ENCODE peak calls at places on chromosomes 3 and 15, in six cellular contexts. Y, J, T, Q, V and C are unnamed samples.

GRCh38 chr15:29457729-29458128 is 188.1 kb upstream of the NSMCE3 start:
- DNase-seq in J (no peak), Y (peak), V (no peak), T (no peak), Q (no peak), C (no peak)

GRCh38 chr15:53611145-53611920 is 148.1 kb downstream of the WDR72 start:
- DNase-seq in J (no peak), Y (no peak), Q (no peak), V (no peak), T (no peak), C (no peak)

GRCh38 chr15:31360843-31361763 is 34.5 kb downstream of the KLF13 start:
- DNase-seq in V (no peak), T (no peak), J (peak), Y (no peak), Q (peak), C (peak)

GRCh38 chr3:15982667-15983145 is 184.9 kb upstream of the ANKRD28 start:
- DNase-seq in T (peak), J (no peak), Q (no peak), V (no peak), Y (peak), C (no peak)

GRCh38 chr3:77825045-77825827 is 785.3 kb downstream of the ROBO2 start:
- DNase-seq in Q (no peak), V (no peak), T (peak), Y (no peak), J (peak), C (no peak)

GRCh38 chr3:142319094-142319493 is 93.7 kb upstream of the GK5 start:
- DNase-seq in Q (no peak), Y (peak), V (no peak), J (no peak), T (no peak), C (no peak)

GRCh38 chr3:93994056-93994455 is 14.1 kb downstream of the ARL13B start:
- DNase-seq in Q (no peak), J (no peak), V (no peak), Y (no peak), T (peak), C (no peak)

GRCh38 chr15:32861741-32862140 is 143.9 kb downstream of the GREM1 start:
- DNase-seq in V (no peak), Y (peak), J (peak), Q (peak), T (peak), C (no peak)

DNA sequence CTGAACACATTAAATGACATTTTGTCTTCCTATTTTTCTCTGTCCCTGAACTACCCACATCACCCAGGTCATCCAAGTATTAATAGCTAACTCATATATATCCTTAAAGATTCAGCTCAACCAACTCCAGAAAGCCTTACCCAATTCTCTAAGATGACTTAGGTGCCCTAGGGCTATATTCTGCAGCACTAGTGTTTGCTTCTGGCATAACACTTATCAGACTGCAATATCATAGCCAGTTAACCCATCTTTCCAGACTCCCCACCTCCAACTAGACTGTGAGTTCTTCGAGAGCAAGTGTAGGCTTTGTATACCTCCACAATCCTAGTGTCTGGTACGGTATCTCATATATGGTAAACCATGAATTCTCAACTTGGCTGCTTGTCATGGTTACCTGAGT is 50.7 kb downstream of the SST start:
- DNase-seq in V (no peak), T (no peak), J (no peak), Y (no peak), Q (no peak), C (no peak)
- TF ChIP-seq CTCF in V (no peak), T (no peak), J (no peak), Y (no peak), Q (no peak), C (no peak)

GRCh38 chr3:141305436-141305835 is 62.9 kb upstream of the ZBTB38 start:
- DNase-seq in V (no peak), Q (no peak), Y (peak), T (peak), J (no peak), C (no peak)

GRCh38 chr3:141306922-141307321 is 61.4 kb upstream of the ZBTB38 start:
- DNase-seq in T (no peak), Q (no peak), V (no peak), Y (no peak), J (no peak), C (no peak)

GRCh38 chr3:141306276-141306675 is 62.0 kb upstream of the ZBTB38 start:
- DNase-seq in T (no peak), Y (no peak), J (no peak), V (no peak), Q (no peak), C (no peak)

GRCh38 chr3:141303481-141304223 is 64.7 kb upstream of the ZBTB38 start:
- DNase-seq in J (peak), Y (peak), V (peak), Q (peak), T (peak), C (no peak)

GRCh38 chr3:141302364-141303141 is 65.8 kb upstream of the ZBTB38 start:
- DNase-seq in Q (no peak), J (no peak), T (peak), Y (peak), V (no peak), C (no peak)
- TF ChIP-seq CTCF in Q (no peak), J (no peak), T (peak), Y (peak), V (no peak), C (no peak)

GRCh38 chr3:13161771-13162535 is 88.7 kb upstream of the IQSEC1 start:
- DNase-seq in T (no peak), V (no peak), Y (no peak), J (no peak), Q (no peak), C (no peak)

GRCh38 chr3:13159890-13160289 is 86.7 kb upstream of the IQSEC1 start:
- DNase-seq in J (no peak), Y (no peak), Q (no peak), V (no peak), T (peak), C (no peak)

GRCh38 chr3:13160619-13161018 is 87.4 kb upstream of the IQSEC1 start:
- DNase-seq in Q (no peak), T (no peak), V (no peak), Y (no peak), J (no peak), C (no peak)

GRCh38 chr3:13162550-13163320 is 89.5 kb upstream of the IQSEC1 start:
- DNase-seq in J (no peak), Y (no peak), Q (no peak), V (no peak), T (no peak), C (no peak)

GRCh38 chr3:13161021-13161759 is 88.0 kb upstream of the IQSEC1 start:
- DNase-seq in Y (no peak), V (no peak), Q (no peak), J (no peak), T (no peak), C (no peak)
- TF ChIP-seq CTCF in Y (no peak), V (no peak), Q (no peak), J (no peak), T (no peak), C (no peak)

DNA sequence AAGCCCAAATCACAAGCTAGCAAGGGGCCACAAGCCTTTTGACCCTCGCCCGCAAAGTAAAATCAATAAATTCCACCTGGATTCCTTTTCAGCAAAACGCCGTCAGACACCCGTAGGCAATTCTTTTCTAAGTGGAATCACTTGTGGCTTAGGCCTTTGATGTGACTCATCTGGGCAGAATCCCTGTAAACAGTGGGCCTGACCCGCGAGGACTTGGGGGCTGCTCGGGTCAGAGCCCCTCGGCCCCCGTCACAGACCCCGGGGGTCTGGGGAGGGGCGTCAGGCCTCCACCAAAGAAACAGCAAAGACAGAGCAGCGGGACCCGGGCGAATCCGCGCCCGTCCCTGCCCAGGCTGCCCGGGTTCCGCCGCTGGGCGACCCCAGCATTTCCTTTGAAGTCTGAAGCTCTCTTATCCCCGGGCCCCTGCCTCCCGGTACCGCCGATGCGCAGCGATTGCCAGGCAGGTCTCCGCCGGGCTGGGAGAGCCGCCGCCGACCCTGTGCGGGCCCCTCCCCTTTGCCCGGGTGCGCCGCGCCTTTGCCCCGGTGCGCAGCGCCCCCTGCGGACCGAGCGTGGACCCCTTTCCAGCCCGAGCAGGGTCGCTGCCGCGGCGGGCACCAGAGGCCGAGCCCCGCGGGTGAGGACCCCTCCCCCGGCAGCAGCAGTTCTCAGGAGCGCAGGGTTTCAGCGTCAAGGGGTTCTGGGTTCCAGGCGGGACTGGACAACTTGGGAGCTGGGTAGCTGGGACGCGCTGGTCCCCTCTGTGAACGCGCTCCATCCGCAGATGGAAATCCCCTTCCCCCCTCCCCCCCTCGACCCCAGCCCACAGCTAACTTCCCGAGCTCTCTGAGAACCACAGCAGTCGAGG is 178.3 kb downstream of the UACA start:
- DNase-seq in T (peak), Y (no peak), V (peak), J (peak), Q (no peak), C (peak)
- TF ChIP-seq CTCF in T (peak), Y (no peak), V (peak), J (peak), Q (no peak), C (no peak)

DNA sequence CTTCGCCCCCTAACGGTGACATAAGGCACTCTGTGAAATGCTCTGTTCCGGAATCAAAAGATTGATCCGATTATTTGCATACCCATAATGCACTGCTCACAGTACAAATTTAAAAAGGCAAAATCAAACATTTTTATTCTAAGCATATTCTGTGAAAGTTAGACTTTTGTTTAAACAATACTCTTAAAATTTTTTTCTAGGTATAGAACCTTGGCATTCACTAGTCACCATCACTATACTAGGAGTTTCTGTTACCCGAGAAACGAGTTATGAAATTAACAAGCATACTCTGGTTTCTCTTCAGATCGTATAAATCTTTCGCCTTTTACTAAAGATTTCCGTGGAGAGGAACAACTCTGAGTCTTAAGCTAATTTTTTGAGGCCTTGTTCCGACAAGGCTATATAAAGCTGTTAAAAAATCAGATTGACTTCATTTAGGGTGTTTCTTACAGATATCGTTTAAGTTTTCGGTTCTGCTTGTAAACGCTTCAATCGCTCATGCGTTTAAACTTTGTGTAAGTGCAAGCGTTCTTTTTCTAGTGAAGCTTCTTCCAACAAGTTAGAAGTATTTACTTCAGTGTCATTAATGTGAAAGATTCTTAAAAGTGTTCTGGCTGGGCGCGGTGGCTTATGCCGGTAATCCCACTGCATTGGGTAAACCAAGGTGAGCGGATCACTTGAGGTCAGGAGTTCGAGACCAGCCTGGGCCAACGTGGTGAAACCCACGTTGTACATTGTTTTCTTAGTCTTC is at the start of gene RNU5B-1:
- DNase-seq in V (peak), Q (peak), J (peak), Y (peak), T (peak), C (peak)
- TF ChIP-seq CTCF in V (peak), Q (peak), J (peak), Y (peak), T (peak), C (no peak)

GRCh38 chr3:109257269-109257668 is 59.0 kb downstream of the DPPA2 start:
- DNase-seq in T (no peak), Q (no peak), Y (peak), J (no peak), V (no peak), C (no peak)
- TF ChIP-seq CTCF in T (no peak), Q (no peak), Y (no peak), J (no peak), V (no peak), C (no peak)

GRCh38 chr15:92244703-92245102 is 149.0 kb upstream of the ST8SIA2 start:
- DNase-seq in J (no peak), V (no peak), Y (no peak), Q (no peak), T (no peak), C (no peak)
- TF ChIP-seq CTCF in J (no peak), V (peak), Y (no peak), Q (no peak), T (no peak), C (no peak)

GRCh38 chr3:72041531-72041930 is 256.6 kb upstream of the PROK2 start:
- DNase-seq in Q (no peak), V (no peak), J (no peak), Y (peak), T (no peak), C (no peak)
- TF ChIP-seq CTCF in Q (no peak), V (no peak), J (no peak), Y (no peak), T (peak), C (no peak)